ENCODE peak calls at places on chromosomes 2 and 18, in five cellular contexts. V is H7, U is head of caudate nucleus, S is Peyer's patch, T is hypothalamus. B is an unnamed sample.

GRCh38 chr2:7427293-7428060 is 510.3 kb downstream of the RNF144A start:
- DNase-seq in V (peak), U (no peak), S (no peak), T (no peak), B (peak)

GRCh38 chr2:172376505-172377125 is 50.8 kb upstream of the ITGA6 start:
- DNase-seq in V (no peak), U (no peak), S (no peak), T (no peak), B (no peak)

GRCh38 chr18:58045265-58046086 is 1.4 kb downstream of the NEDD4L start:
- DNase-seq in V (peak), U (peak), S (peak), T (peak), B (peak)

GRCh38 chr2:241728627-241729026 is 5.8 kb upstream of the D2HGDH start:
- DNase-seq in V (no peak), U (peak), S (no peak), T (peak), B (no peak)

GRCh38 chr2:72173640-72174321 is 26.1 kb upstream of the CYP26B1 start:
- DNase-seq in V (no peak), U (no peak), S (no peak), T (no peak), B (peak)

GRCh38 chr2:72744049-72744448 is 81.8 kb downstream of the EXOC6B start:
- DNase-seq in V (no peak), U (no peak), S (no peak), T (no peak), B (no peak)

GRCh38 chr2:42906115-42906556 is 113.8 kb upstream of the HAAO start:
- DNase-seq in V (no peak), U (no peak), S (no peak), T (no peak), B (peak)

GRCh38 chr2:63053889-63054725 is 3.5 kb downstream of the OTX1 start:
- DNase-seq in V (peak), U (no peak), S (no peak), T (no peak), B (peak)

GRCh38 chr2:121565389-121566250 is 34.9 kb downstream of the RNU4ATAC start:
- DNase-seq in V (no peak), U (no peak), S (no peak), T (no peak), B (no peak)

GRCh38 chr18:13581496-13581895 is 144.9 kb downstream of the FAM210A start:
- DNase-seq in V (no peak), U (no peak), S (no peak), T (no peak), B (no peak)

GRCh38 chr2:172623249-172623965 is 67.5 kb downstream of the PDK1 start:
- DNase-seq in V (no peak), U (no peak), S (no peak), T (no peak), B (no peak)

GRCh38 chr18:63831080-63831788 is 56.0 kb downstream of the SERPINB7 start:
- DNase-seq in V (no peak), U (no peak), S (no peak), T (no peak), B (no peak)

GRCh38 chr2:15563227-15564100 is 2.3 kb upstream of the NBAS start:
- DNase-seq in V (no peak), U (no peak), S (no peak), T (no peak), B (no peak)

GRCh38 chr2:112481528-112482228 is at the start of gene TTL:
- DNase-seq in V (peak), U (peak), S (peak), T (peak), B (peak)

GRCh38 chr2:139885921-139886498 is 1105.8 kb upstream of the NXPH2 start:
- DNase-seq in V (peak), U (no peak), S (no peak), T (no peak), B (no peak)

GRCh38 chr2:98412751-98413445 is 31.8 kb upstream of the INPP4A start:
- DNase-seq in V (peak), U (no peak), S (peak), T (peak), B (peak)

GRCh38 chr2:19217203-19217602 is 141.2 kb downstream of the OSR1 start:
- DNase-seq in V (no peak), U (no peak), S (no peak), T (no peak), B (no peak)

GRCh38 chr2:12824771-12825363 is 108.1 kb downstream of the TRIB2 start:
- DNase-seq in V (no peak), U (no peak), S (no peak), T (no peak), B (no peak)

GRCh38 chr18:76491436-76491800 is 3.6 kb downstream of the ZNF516 start:
- DNase-seq in V (peak), U (peak), S (peak), T (no peak), B (no peak)

GRCh38 chr2:95076705-95077520 is 44.7 kb downstream of the MRPS5 start:
- DNase-seq in V (peak), U (peak), S (peak), T (peak), B (peak)

GRCh38 chr2:241801611-241802420 is 7.2 kb upstream of the NEU4 start:
- DNase-seq in V (peak), U (no peak), S (no peak), T (no peak), B (peak)

GRCh38 chr2:149653831-149654445 is 66.4 kb upstream of the MMADHC start:
- DNase-seq in V (peak), U (no peak), S (no peak), T (no peak), B (peak)

GRCh38 chr2:95332036-95332435 is 34.9 kb downstream of the KCNIP3 start:
- DNase-seq in V (no peak), U (no peak), S (no peak), T (no peak), B (no peak)

GRCh38 chr2:30048636-30049175 is 98.1 kb upstream of the YPEL5 start:
- DNase-seq in V (no peak), U (no peak), S (no peak), T (no peak), B (peak)

GRCh38 chr2:240589850-240590525 is 3.5 kb downstream of the CAPN10 start:
- DNase-seq in V (no peak), U (peak), S (no peak), T (no peak), B (no peak)

GRCh38 chr2:127707890-127708648 is 6.8 kb downstream of the SFT2D3 start:
- DNase-seq in V (no peak), U (no peak), S (no peak), T (no peak), B (no peak)

GRCh38 chr2:241011751-241012510 is 13.5 kb downstream of the SNED1 start:
- DNase-seq in V (peak), U (peak), S (peak), T (no peak), B (peak)

GRCh38 chr2:584863-585823 is 92.1 kb downstream of the TMEM18 start:
- DNase-seq in V (no peak), U (no peak), S (peak), T (no peak), B (peak)

GRCh38 chr18:22170421-22171262 is 1.3 kb downstream of the GATA6 start:
- DNase-seq in V (peak), U (no peak), S (no peak), T (no peak), B (peak)

GRCh38 chr18:38301621-38302020 is 736.0 kb upstream of the CELF4 start:
- DNase-seq in V (no peak), U (no peak), S (no peak), T (no peak), B (no peak)

GRCh38 chr2:205474746-205475145 is 207.6 kb upstream of the NRP2 start:
- DNase-seq in V (no peak), U (no peak), S (no peak), T (no peak), B (no peak)

GRCh38 chr18:61348230-61348629 is 15.0 kb downstream of the CDH20 start:
- DNase-seq in V (no peak), U (no peak), S (no peak), T (no peak), B (no peak)

GRCh38 chr18:50816767-50817166 is 3.0 kb downstream of the MRO start:
- DNase-seq in V (peak), U (no peak), S (peak), T (no peak), B (peak)

GRCh38 chr2:98142106-98142815 is 55.3 kb downstream of the VWA3B start:
- DNase-seq in V (peak), U (no peak), S (no peak), T (no peak), B (peak)

GRCh38 chr2:160747771-160748170 is 254.2 kb upstream of the RBMS1 start:
- DNase-seq in V (no peak), U (no peak), S (no peak), T (no peak), B (no peak)

B was measured in ELF-1.